ENCODE peak calls at places on chromosomes 7 and 10, in eight cellular contexts. J is left ventricle myocardium inferior; V is SK-N-SH; C is adrenal gland; W is SJSA1; M is CD8-positive, alpha-beta memory T cell; I is OCI-LY7; G is GM23338. B is an unnamed sample.

GRCh38 chr7:107201795-107202450 is 33.1 kb downstream of the HBP1 start:
- DNase-seq in J (peak), V (peak), C (peak), W (no peak), M (no peak), I (peak), G (peak), B (no peak)

GRCh38 chr10:33193867-33194521 is 140.5 kb downstream of the NRP1 start:
- DNase-seq in J (no peak), V (no peak), C (no peak), W (no peak), M (no peak), I (no peak), G (no peak), B (no peak)

GRCh38 chr7:137025469-137026175 is 157.2 kb downstream of the CHRM2 start:
- DNase-seq in J (no peak), V (no peak), C (no peak), W (peak), M (no peak), I (no peak), G (no peak), B (peak)

GRCh38 chr10:102668312-102669110 is 24.2 kb downstream of the TRIM8 start:
- DNase-seq in J (no peak), V (no peak), C (no peak), W (no peak), M (no peak), I (no peak), G (no peak), B (no peak)

GRCh38 chr10:33734393-33735110 is 400.1 kb upstream of the NRP1 start:
- DNase-seq in J (no peak), V (no peak), C (no peak), W (no peak), M (no peak), I (no peak), G (no peak), B (no peak)

GRCh38 chr7:141697211-141697871 is 4.6 kb downstream of the DENND11 start:
- DNase-seq in J (no peak), V (no peak), C (no peak), W (no peak), M (no peak), I (no peak), G (no peak), B (peak)

GRCh38 chr7:43669286-43670081 is 59.8 kb downstream of the COA1 start:
- DNase-seq in J (no peak), V (no peak), C (no peak), W (no peak), M (peak), I (no peak), G (peak), B (no peak)

GRCh38 chr7:43872401-43873165 is 3.3 kb upstream of the MRPS24 start:
- DNase-seq in J (no peak), V (peak), C (peak), W (peak), M (no peak), I (no peak), G (no peak), B (peak)

GRCh38 chr10:71634531-71635164 is 84.9 kb downstream of the C10orf105 start:
- DNase-seq in J (peak), V (no peak), C (peak), W (no peak), M (no peak), I (no peak), G (no peak), B (no peak)

GRCh38 chr10:87723500-87723899 is 63.8 kb downstream of the PAPSS2 start:
- DNase-seq in J (no peak), V (no peak), C (no peak), W (no peak), M (no peak), I (no peak), G (no peak), B (no peak)

GRCh38 chr10:24396396-24396795 is 187.5 kb downstream of the KIAA1217 start:
- DNase-seq in J (no peak), V (no peak), C (no peak), W (no peak), M (no peak), I (no peak), G (peak), B (no peak)

GRCh38 chr10:103739039-103739764 is 116.2 kb downstream of the SH3PXD2A start:
- DNase-seq in J (no peak), V (no peak), C (no peak), W (peak), M (no peak), I (no peak), G (peak), B (peak)

GRCh38 chr10:119253433-119254174 is 46.2 kb downstream of the GRK5 start:
- DNase-seq in J (peak), V (peak), C (peak), W (peak), M (no peak), I (no peak), G (peak), B (peak)

GRCh38 chr10:76285012-76285411 is 853.6 kb downstream of the LRMDA start:
- DNase-seq in J (no peak), V (no peak), C (no peak), W (no peak), M (no peak), I (no peak), G (no peak), B (peak)

GRCh38 chr10:23293145-23293724 is 51.4 kb downstream of the C10orf67 start:
- DNase-seq in J (no peak), V (peak), C (peak), W (no peak), M (no peak), I (peak), G (peak), B (no peak)

GRCh38 chr10:104640339-104641149 is 546 bp upstream of the SORCS3 start:
- DNase-seq in J (no peak), V (peak), C (no peak), W (no peak), M (no peak), I (no peak), G (peak), B (no peak)

GRCh38 chr7:1708640-1709249 is 38.7 kb downstream of the ELFN1 start:
- DNase-seq in J (no peak), V (peak), C (peak), W (no peak), M (no peak), I (no peak), G (no peak), B (no peak)

GRCh38 chr7:111842489-111842888 is 280.2 kb upstream of the IMMP2L start:
- DNase-seq in J (no peak), V (no peak), C (no peak), W (no peak), M (no peak), I (no peak), G (no peak), B (no peak)

GRCh38 chr7:79949778-79950177 is 184.9 kb upstream of the GNAI1 start:
- DNase-seq in J (no peak), V (no peak), C (no peak), W (no peak), M (no peak), I (no peak), G (peak), B (no peak)

GRCh38 chr10:7832060-7832459 is 13.8 kb downstream of the TAF3 start:
- DNase-seq in J (no peak), V (no peak), C (no peak), W (no peak), M (no peak), I (no peak), G (no peak), B (no peak)

GRCh38 chr10:14560274-14560673 is 214.4 kb downstream of the FAM107B start:
- DNase-seq in J (no peak), V (no peak), C (no peak), W (peak), M (peak), I (peak), G (peak), B (no peak)

GRCh38 chr7:106717997-106718871 is 57.3 kb upstream of the CCDC71L start:
- DNase-seq in J (no peak), V (peak), C (peak), W (peak), M (peak), I (peak), G (peak), B (peak)

GRCh38 chr7:922334-923107 is 32.0 kb downstream of the ADAP1 start:
- DNase-seq in J (no peak), V (no peak), C (peak), W (peak), M (peak), I (no peak), G (no peak), B (no peak)

GRCh38 chr10:119003572-119004289 is 25.8 kb upstream of the NANOS1 start:
- DNase-seq in J (no peak), V (no peak), C (no peak), W (peak), M (no peak), I (no peak), G (no peak), B (no peak)

GRCh38 chr10:69315610-69316312 is 37.5 kb downstream of the HK1 start:
- DNase-seq in J (no peak), V (no peak), C (no peak), W (no peak), M (no peak), I (no peak), G (no peak), B (no peak)

GRCh38 chr10:90695915-90696676 is 161.7 kb downstream of the HTR7 start:
- DNase-seq in J (no peak), V (no peak), C (no peak), W (no peak), M (no peak), I (no peak), G (no peak), B (no peak)

GRCh38 chr10:43141421-43141820 is 3.2 kb downstream of the CSGALNACT2 start:
- DNase-seq in J (no peak), V (no peak), C (no peak), W (no peak), M (no peak), I (peak), G (no peak), B (no peak)

GRCh38 chr10:63711361-63711760 is 190.2 kb downstream of the REEP3 start:
- DNase-seq in J (peak), V (no peak), C (no peak), W (no peak), M (no peak), I (no peak), G (peak), B (no peak)

GRCh38 chr10:13299437-13300287 is at the start of gene PHYH:
- DNase-seq in J (peak), V (peak), C (peak), W (peak), M (peak), I (peak), G (peak), B (peak)

GRCh38 chr7:115997221-115997620 is 33.3 kb downstream of the TFEC start:
- DNase-seq in J (no peak), V (no peak), C (no peak), W (no peak), M (no peak), I (no peak), G (peak), B (no peak)

GRCh38 chr7:98211221-98211675 is at the start of gene BHLHA15:
- DNase-seq in J (no peak), V (peak), C (no peak), W (no peak), M (peak), I (peak), G (peak), B (no peak)

GRCh38 chr7:69677905-69678793 is 79.9 kb downstream of the AUTS2 start:
- DNase-seq in J (no peak), V (no peak), C (no peak), W (no peak), M (no peak), I (no peak), G (no peak), B (no peak)

GRCh38 chr10:15865304-15865703 is 5.0 kb upstream of the MINDY3 start:
- DNase-seq in J (no peak), V (no peak), C (no peak), W (no peak), M (no peak), I (no peak), G (no peak), B (no peak)

GRCh38 chr10:100510533-100511308 is 8.9 kb downstream of the SEC31B start:
- DNase-seq in J (no peak), V (no peak), C (no peak), W (no peak), M (peak), I (no peak), G (no peak), B (no peak)

GRCh38 chr10:113099431-113100298 is 149.6 kb downstream of the TCF7L2 start:
- DNase-seq in J (no peak), V (peak), C (peak), W (no peak), M (no peak), I (no peak), G (no peak), B (no peak)

GRCh38 chr7:22210355-22210754 is 146.6 kb downstream of the RAPGEF5 start:
- DNase-seq in J (no peak), V (no peak), C (no peak), W (no peak), M (no peak), I (no peak), G (no peak), B (no peak)

GRCh38 chr10:119190353-119190752 is 11.7 kb upstream of the PRDX3 start:
- DNase-seq in J (no peak), V (no peak), C (no peak), W (peak), M (no peak), I (no peak), G (no peak), B (peak)

GRCh38 chr7:33792547-33793105 is 112.7 kb upstream of the BMPER start:
- DNase-seq in J (no peak), V (no peak), C (no peak), W (no peak), M (no peak), I (no peak), G (no peak), B (no peak)
- H3K27ac ChIP-seq in J (no peak), V (peak), C (no peak), W (no peak), M (no peak), I (no peak), G (no peak), B (no peak)

DNA sequence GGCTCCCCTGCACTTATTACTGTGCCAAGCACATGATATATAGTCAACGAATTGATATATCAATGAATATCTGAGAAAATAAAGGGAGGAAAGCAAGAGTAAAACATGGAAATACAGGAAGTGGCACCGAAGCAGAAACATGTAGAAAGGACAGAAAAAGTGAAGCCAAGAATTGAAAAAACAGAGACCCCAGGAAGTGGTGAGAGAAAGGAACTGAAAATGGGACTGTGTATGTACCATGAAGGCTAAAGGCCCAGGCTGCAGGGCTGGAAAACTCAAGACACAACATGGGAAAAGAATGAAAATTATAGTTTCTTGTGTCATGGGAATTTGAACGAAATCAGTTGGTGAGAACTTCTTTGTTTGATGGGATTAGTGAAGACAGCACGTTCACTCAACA is 60.6 kb downstream of the MAP3K8 start:
- DNase-seq in J (no peak), V (no peak), C (no peak), W (no peak), M (no peak), I (peak), G (no peak), B (no peak)
- H3K27ac ChIP-seq in J (peak), V (no peak), C (peak), W (no peak), M (peak), I (peak), G (no peak), B (no peak)

GRCh38 chr7:134949171-134949570 is 37.1 kb upstream of the AGBL3 start:
- DNase-seq in J (no peak), V (no peak), C (no peak), W (no peak), M (no peak), I (no peak), G (no peak), B (no peak)
- H3K27ac ChIP-seq in J (no peak), V (no peak), C (no peak), W (no peak), M (no peak), I (no peak), G (no peak), B (no peak)

GRCh38 chr10:31603245-31604087 is 284.4 kb downstream of the ZEB1 start:
- DNase-seq in J (peak), V (peak), C (peak), W (peak), M (peak), I (no peak), G (peak), B (peak)

GRCh38 chr10:31601136-31601535 is 282.1 kb downstream of the ZEB1 start:
- DNase-seq in J (no peak), V (no peak), C (no peak), W (no peak), M (no peak), I (no peak), G (no peak), B (no peak)

GRCh38 chr10:31604141-31604540 is 285.1 kb downstream of the ZEB1 start:
- DNase-seq in J (no peak), V (no peak), C (peak), W (no peak), M (no peak), I (no peak), G (peak), B (no peak)

GRCh38 chr10:31604646-31605170 is 285.7 kb downstream of the ZEB1 start:
- DNase-seq in J (no peak), V (no peak), C (no peak), W (no peak), M (no peak), I (no peak), G (no peak), B (no peak)

DNA sequence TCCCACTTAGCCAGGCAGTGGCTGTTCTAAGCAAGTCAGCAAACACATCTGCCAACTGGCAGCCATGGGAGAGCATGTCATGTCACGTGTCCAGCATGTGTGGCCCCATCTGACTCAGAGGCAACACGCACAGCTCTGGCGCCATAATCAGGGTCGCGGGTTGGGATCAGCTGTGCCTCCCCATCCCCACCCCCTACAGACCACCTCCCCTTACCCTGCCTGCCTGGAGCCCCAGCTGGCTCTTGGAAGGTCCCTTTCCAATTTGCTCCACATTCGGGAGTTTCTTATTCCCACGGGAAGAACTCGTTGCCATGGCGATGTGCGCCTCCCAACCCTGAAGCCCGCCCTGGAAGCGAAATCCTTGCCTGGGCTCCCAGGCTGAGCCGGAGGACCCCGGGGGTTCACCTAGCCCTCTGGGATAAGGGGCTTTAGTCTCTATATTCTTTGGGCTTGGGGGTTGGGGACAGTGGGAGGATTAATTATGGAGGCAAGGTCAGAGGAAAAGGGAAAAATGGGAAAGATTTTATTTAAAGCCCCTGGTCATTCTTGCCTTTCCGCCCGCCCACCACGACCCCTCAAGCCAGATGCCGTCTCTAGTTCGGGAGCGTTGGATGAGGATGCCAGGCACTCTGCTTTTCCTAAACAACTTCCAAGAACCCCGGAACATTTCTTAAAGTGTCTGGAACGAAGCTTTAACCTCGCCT is 283.7 kb downstream of the ZEB1 start:
- DNase-seq in J (peak), V (peak), C (peak), W (peak), M (no peak), I (no peak), G (peak), B (no peak)
- H3K27ac ChIP-seq in J (peak), V (peak), C (no peak), W (peak), M (no peak), I (no peak), G (peak), B (peak)

GRCh38 chr10:26472440-26472778 is 34.3 kb downstream of the APBB1IP start:
- DNase-seq in J (no peak), V (no peak), C (no peak), W (no peak), M (no peak), I (no peak), G (no peak), B (no peak)

GRCh38 chr10:26468291-26468690 is 30.1 kb downstream of the APBB1IP start:
- DNase-seq in J (no peak), V (no peak), C (no peak), W (no peak), M (no peak), I (no peak), G (no peak), B (no peak)

GRCh38 chr10:26467639-26468038 is 29.5 kb downstream of the APBB1IP start:
- DNase-seq in J (no peak), V (no peak), C (no peak), W (no peak), M (no peak), I (no peak), G (no peak), B (no peak)

GRCh38 chr10:26464632-26465280 is 26.6 kb downstream of the APBB1IP start:
- DNase-seq in J (no peak), V (no peak), C (no peak), W (no peak), M (no peak), I (no peak), G (no peak), B (no peak)

DNA sequence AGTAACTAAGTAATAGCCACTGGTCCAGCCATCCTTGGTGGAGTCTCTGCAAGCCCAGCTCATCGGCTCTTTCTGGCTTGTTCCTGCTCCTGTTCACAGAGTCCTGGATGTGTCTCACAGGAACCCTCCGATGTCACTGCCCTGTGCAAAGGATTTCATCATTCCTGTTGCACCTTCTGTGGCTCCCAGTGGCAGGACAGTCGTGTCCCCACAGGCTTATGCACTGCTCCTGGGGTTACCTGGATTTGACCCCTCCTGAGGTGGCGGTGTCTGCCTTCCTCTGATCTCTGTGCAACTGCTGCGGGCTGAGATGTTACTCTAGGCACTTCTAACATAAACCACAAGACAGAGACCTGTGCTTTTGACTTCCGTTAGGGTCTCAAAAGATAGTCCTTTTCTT is 30.6 kb downstream of the APBB1IP start:
- DNase-seq in J (no peak), V (no peak), C (no peak), W (no peak), M (peak), I (peak), G (no peak), B (no peak)
- H3K27ac ChIP-seq in J (no peak), V (no peak), C (no peak), W (no peak), M (no peak), I (peak), G (no peak), B (no peak)

DNA sequence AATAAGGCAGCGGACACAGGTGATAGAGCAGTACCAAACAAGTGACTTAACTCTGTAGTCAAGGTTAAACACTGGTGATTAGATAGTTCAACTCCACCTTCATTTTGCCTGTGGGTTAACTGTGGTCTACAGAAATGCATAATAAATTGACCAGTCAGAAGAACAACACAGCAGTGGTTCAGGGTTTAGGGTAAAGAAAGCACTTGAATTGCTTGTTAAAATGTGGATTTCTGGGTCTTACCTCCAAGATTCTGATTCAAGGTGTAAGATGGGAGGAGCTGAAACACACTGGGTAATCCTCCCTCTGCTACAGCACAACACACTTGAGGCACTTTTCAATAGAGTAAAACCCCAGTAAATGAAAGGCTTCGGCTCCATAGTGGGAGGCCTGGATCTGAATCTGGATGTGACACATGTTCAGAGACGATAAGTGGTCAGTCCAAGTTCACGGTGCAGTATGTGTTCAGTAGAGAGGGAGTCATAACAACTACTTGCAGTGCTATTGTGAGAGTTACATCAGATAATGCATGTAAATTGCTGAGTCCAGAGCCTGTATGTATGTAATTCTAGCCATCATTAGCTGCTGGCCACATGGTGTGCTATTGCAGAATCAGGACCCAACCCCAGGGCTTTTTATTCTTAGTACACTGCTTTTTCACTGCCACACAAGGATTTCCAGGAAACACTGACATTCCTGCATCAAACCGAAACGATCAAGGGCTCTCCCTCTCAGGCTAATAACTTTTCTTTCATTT is 141.7 kb downstream of the SORCS1 start:
- DNase-seq in J (no peak), V (peak), C (no peak), W (no peak), M (no peak), I (no peak), G (peak), B (no peak)
- H3K27ac ChIP-seq in J (no peak), V (peak), C (no peak), W (no peak), M (peak), I (no peak), G (no peak), B (no peak)

B was measured in AG04450.